ENCODE peak calls at places on chromosomes 16 and 17, in four cellular contexts. Z, A, O and X are unnamed samples.

GRCh38 chr16:85291302-85292148 is 179.3 kb upstream of the CIBAR2 start:
- DNase-seq in Z (no peak), A (peak; percentile 76), O (no peak), X (no peak)

GRCh38 chr16:88681084-88681680 is 5.1 kb downstream of the SNAI3 start:
- DNase-seq in Z (no peak), A (no peak), O (no peak), X (peak; percentile 79)

GRCh38 chr16:87831421-87832136 is 37.7 kb downstream of the SLC7A5 start:
- DNase-seq in Z (no peak), A (no peak), O (no peak), X (no peak)

GRCh38 chr17:50058296-50058945 is 2.5 kb downstream of the ITGA3 start:
- DNase-seq in Z (no peak), A (no peak), O (no peak), X (no peak)

GRCh38 chr17:68462381-68463210 is 5.3 kb upstream of the WIPI1 start:
- DNase-seq in Z (no peak), A (peak; percentile 64), O (peak; percentile 51), X (peak; percentile 54)

GRCh38 chr16:49698931-49699715 is 156.8 kb downstream of the ZNF423 start:
- DNase-seq in Z (no peak), A (no peak), O (no peak), X (no peak)

GRCh38 chr17:33750943-33751701 is 458.0 kb upstream of the ASIC2 start:
- DNase-seq in Z (peak; percentile 65), A (peak; percentile 52), O (peak; percentile 3), X (peak; percentile 50)

GRCh38 chr16:85424260-85425060 is 188.7 kb upstream of the GSE1 start:
- DNase-seq in Z (no peak), A (peak; percentile 31), O (no peak), X (no peak)

GRCh38 chr17:42531455-42532354 is 4.3 kb upstream of the NAGLU start:
- DNase-seq in Z (no peak), A (peak; percentile 64), O (no peak), X (peak; percentile 68)
- TF ChIP-seq CTCF in Z (no peak), A (peak; percentile 40), O (peak; percentile 35), X (peak; percentile 41)

DNA sequence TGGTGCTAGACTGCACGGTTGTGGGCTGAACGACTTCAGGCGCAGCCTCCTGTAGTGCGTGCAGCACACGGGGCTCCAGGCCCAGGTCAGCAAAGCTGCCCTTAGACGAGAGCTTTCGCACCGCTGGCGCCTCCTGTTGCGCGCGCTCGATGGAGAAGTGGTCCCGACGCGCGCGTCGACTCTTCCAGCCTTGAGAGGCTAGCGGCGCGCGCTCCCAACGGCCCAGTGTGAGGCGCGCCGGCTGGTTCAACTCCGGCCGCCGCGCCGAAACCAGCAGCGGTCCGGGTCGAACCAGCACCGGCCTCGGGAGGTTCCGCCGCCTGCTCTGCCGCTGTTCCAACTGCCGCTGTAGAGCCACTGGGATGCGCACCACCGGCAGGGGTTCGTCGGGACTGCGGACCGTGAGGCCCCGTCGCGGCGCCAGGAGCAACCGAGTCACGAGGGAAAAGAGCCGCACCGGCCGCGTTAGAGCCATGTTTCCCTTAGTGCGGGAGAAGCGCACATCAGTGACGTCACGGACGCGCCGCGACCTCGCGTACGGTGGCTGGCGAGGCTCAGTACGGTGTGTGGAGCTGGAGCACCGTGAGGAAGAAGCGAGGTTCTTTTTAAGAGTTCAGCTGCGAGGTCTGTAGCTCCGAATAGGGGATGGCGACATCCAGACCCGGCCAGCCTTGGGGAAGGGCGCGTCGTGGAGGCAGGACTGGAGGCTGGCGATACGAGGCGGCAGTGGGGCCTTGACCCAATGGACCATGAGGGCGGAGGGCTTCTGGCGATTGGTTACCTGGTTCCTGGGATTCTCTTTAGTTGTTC is at the start of the genes DDX28 and DUS2:
- DNase-seq in Z (peak; percentile 93), A (peak; percentile 93), O (peak; percentile 64), X (peak; percentile 92)
- TF ChIP-seq CTCF in Z (no peak), A (no peak), O (no peak), X (peak; percentile 8)

GRCh38 chr16:1964046-1964505 is 550 bp downstream of the RPS2 start:
- DNase-seq in Z (no peak), A (no peak), O (no peak), X (no peak)
- TF ChIP-seq CTCF in Z (no peak), A (no peak), O (no peak), X (peak; percentile 23)

GRCh38 chr16:86520317-86521210 is 10.2 kb downstream of the FOXF1 start:
- DNase-seq in Z (no peak), A (no peak), O (no peak), X (no peak)
- TF ChIP-seq CTCF in Z (no peak), A (no peak), O (no peak), X (no peak)

DNA sequence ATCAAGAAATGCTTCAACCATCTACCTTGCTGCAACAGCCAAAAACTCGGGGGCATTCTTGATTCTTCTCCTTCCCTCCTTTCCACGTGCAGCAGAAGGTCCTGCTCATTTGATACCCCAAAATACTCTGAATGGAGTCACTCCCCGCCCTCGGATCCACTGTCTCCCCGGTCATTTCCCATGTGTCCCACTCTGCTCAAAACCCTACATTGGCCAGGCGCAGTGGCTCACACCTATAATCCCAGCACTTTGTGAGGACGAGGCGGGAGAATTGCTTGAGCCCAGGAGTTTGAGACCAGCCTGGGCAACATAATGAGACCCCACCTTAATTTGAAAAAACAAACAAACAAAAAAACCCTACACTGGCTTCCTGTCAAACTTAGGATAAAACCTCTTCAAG is 2.6 kb downstream of the SLC13A2 start:
- DNase-seq in Z (no peak), A (peak; percentile 6), O (no peak), X (no peak)
- TF ChIP-seq CTCF in Z (no peak), A (no peak), O (no peak), X (no peak)

GRCh38 chr17:15123593-15124590 is 141.2 kb downstream of the PMP22 start:
- DNase-seq in Z (no peak), A (no peak), O (no peak), X (no peak)

GRCh38 chr17:15119928-15120327 is 145.2 kb downstream of the PMP22 start:
- DNase-seq in Z (no peak), A (no peak), O (no peak), X (no peak)

GRCh38 chr17:15122857-15123256 is 142.3 kb downstream of the PMP22 start:
- DNase-seq in Z (no peak), A (no peak), O (no peak), X (no peak)

GRCh38 chr17:15121426-15121825 is 143.7 kb downstream of the PMP22 start:
- DNase-seq in Z (no peak), A (no peak), O (peak; percentile 56), X (no peak)

DNA sequence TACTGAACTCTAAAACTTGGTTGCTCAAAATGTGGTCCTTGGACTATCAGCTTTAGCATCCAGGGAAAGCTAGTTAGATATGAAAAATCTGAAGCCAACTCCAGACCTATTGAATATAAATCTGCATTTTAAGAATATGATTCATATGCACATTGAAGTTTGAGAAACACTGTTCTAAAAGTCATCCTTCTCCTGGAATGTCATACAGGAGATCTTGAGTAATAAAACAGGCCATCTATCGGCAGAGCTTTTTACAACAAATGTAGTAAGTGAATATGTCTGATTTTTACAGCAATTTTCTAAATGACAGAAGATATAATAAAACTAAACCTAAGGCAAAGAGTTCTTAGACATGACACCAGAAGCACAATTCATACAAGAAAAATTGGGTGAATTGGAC is 140.4 kb downstream of the PMP22 start:
- DNase-seq in Z (no peak), A (no peak), O (no peak), X (no peak)
- TF ChIP-seq CTCF in Z (no peak), A (no peak), O (no peak), X (no peak)